ENCODE peak calls at places on chromosomes 11 and 22, in five cellular contexts. W is heart left ventricle, D is right lobe of liver, G is body of pancreas, J is A549. S is an unnamed sample.

GRCh38 chr11:78161937-78162336 is 22.5 kb upstream of the ALG8 start:
- ATAC-seq in G (no peak), D (no peak), W (no peak), J (no peak), S (peak)

GRCh38 chr11:7252683-7253213 is 1.0 kb downstream of the SYT9 start:
- ATAC-seq in D (peak), W (peak), G (peak), J (no peak), S (no peak)

GRCh38 chr22:29470159-29470855 is 9.7 kb upstream of the NEFH start:
- ATAC-seq in D (peak), W (peak), J (peak), G (peak), S (peak)

GRCh38 chr11:75383246-75383645 is 16.1 kb upstream of the RPS3 start:
- ATAC-seq in G (no peak), D (peak), W (no peak), J (peak), S (no peak)

GRCh38 chr11:65651589-65652510 is 10.9 kb downstream of the RELA start:
- ATAC-seq in D (no peak), J (peak), W (peak), G (peak), S (peak)

GRCh38 chr11:73399159-73400090 is 23.2 kb downstream of the RELT start:
- ATAC-seq in D (no peak), J (no peak), W (peak), G (no peak), S (no peak)

GRCh38 chr22:46614070-46614931 is 5.9 kb upstream of the GRAMD4 start:
- ATAC-seq in D (no peak), G (no peak), J (no peak), W (no peak), S (no peak)

GRCh38 chr22:41092847-41093371 is 517 bp downstream of the EP300 start:
- ATAC-seq in J (peak), W (no peak), D (peak), G (no peak), S (no peak)

GRCh38 chr11:125593113-125593761 is 585 bp downstream of the STT3A start:
- ATAC-seq in G (peak), J (peak), D (no peak), W (no peak), S (no peak)

GRCh38 chr11:81987829-81988472 is 745.7 kb downstream of the FAM181B start:
- ATAC-seq in D (peak), J (no peak), W (peak), G (peak), S (no peak)

GRCh38 chr11:61881397-61881796 is 9.9 kb downstream of the FADS3 start:
- ATAC-seq in J (no peak), W (peak), G (no peak), D (no peak), S (peak)

GRCh38 chr11:7540830-7541555 is 27.2 kb downstream of the PPFIBP2 start:
- ATAC-seq in W (no peak), J (no peak), D (no peak), G (no peak), S (no peak)

GRCh38 chr11:35944503-35945136 is 758 bp downstream of the LDLRAD3 start:
- ATAC-seq in D (peak), G (no peak), W (peak), J (peak), S (no peak)

GRCh38 chr22:48198489-48199459 is 1436.3 kb downstream of the TBC1D22A start:
- ATAC-seq in D (no peak), G (no peak), J (no peak), W (no peak), S (no peak)

GRCh38 chr11:81989093-81989492 is 744.6 kb downstream of the FAM181B start:
- ATAC-seq in W (no peak), G (no peak), J (no peak), D (no peak), S (no peak)

GRCh38 chr11:77501748-77502147 is 27.9 kb upstream of the PAK1 start:
- ATAC-seq in G (no peak), J (no peak), W (no peak), D (peak), S (no peak)

GRCh38 chr11:14669958-14670357 is 26.4 kb downstream of the PDE3B start:
- ATAC-seq in J (no peak), W (no peak), D (peak), G (no peak), S (no peak)

GRCh38 chr22:38700271-38700788 is 413 bp downstream of the JOSD1 start:
- ATAC-seq in J (peak), D (peak), W (peak), G (peak), S (peak)
- TF ChIP-seq POLR2A in J (no peak), D (no peak), W (no peak), G (no peak), S (no peak)

DNA sequence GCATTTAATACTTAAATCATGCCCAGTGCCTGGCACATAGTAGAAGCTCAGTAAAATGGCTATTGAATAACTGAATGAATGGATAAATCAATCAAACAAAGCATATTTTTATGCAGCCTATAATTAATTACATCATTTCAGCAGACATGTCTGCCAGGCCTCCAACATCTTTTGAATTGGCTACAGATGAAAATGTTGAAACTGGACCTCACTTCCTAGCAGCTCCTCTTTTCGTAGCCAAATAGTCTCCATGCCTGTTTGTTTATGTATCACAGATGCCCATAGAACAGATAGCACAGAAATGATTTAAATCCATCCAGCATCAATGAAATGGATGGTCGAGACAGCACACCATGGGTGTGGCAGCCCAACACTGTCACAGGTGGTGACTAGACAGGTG is 117.1 kb upstream of the POU2AF2 start:
- ATAC-seq in D (no peak), J (no peak), G (no peak), W (no peak), S (no peak)
- TF ChIP-seq POLR2A in D (no peak), J (no peak), G (no peak), W (no peak), S (no peak)

DNA sequence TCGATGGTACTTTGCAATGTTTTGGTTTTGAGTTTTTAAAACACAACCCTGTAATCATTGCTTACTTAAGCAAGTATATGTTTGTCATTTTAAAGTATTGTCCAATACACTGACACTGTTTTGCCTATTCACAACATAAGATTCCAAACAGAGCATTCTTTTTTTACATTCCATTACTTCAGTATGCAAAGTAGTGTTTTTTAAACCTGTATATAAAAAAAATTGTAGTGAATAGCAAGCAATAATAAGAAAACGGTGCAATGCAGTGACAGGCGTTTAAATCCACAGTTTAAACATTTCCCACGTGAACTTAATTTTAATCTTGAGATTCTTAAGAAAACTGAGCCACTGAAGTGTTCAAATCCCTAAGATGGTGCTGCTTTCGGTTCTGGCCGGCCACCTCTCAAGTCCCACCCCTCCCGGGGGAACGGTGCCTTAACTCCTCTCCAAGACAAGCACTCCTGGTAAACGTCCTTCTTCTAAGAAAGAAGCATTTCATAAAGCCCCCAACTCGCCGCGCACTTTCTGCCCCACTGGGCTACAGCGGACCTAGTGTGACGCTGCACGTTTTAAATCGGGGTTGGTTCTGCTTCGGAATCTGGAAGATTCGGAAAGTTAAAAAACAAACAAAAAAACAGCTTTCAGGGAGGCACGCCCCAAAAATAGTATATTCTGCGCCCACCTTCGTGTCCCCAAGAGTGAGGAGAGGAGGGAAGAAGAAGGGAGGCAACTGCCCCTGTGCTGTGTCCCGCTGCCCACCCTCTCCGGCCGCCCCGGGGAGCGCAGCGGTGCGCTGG is 2.9 kb downstream of the PGR start:
- ATAC-seq in G (no peak), D (peak), J (no peak), W (peak), S (no peak)
- TF ChIP-seq POLR2A in G (no peak), D (no peak), J (no peak), W (no peak), S (no peak)

DNA sequence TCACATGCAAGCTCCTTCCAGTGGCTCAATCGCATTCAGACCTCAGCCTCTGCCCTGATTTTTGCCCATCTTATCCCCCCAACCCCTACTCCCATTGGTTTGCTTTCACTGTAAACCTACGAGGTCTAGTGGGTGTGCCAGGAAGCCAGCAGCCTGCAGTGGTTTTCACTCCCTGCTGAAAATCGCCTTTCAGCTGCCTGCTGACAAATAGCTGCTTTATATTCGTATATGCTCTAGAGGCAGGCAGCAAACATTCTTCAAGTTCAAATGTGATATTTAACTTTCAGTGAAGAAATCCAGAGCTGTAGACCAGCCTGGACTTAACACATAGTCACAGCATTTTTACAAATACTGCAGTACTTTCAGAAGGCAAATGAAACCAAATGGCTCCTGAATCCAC is 92.8 kb upstream of the APOA1 start:
- ATAC-seq in W (peak), D (peak), G (no peak), J (no peak), S (no peak)
- TF ChIP-seq POLR2A in W (no peak), D (no peak), G (no peak), J (no peak), S (no peak)

GRCh38 chr11:119094816-119095065 is 6.9 kb downstream of the DPAGT1 start:
- ATAC-seq in G (peak), D (peak), W (peak), J (peak), S (peak)

GRCh38 chr11:119092880-119093665 is 8.4 kb downstream of the HMBS start:
- ATAC-seq in W (no peak), J (no peak), G (no peak), D (no peak), S (no peak)

GRCh38 chr11:119093666-119093950 is 8.0 kb downstream of the DPAGT1 start:
- ATAC-seq in G (no peak), W (no peak), D (no peak), J (no peak), S (no peak)

GRCh38 chr11:119093951-119094815 is 7.5 kb downstream of the DPAGT1 start:
- ATAC-seq in G (peak), W (peak), D (peak), J (peak), S (peak)

GRCh38 chr11:119095066-119095880 is 6.4 kb downstream of the DPAGT1 start:
- ATAC-seq in W (peak), G (peak), D (peak), J (peak), S (peak)
- TF ChIP-seq POLR2A in W (peak), G (peak), D (peak), J (peak), S (peak)

GRCh38 chr11:94128746-94129504 is at the start of gene PANX1:
- ATAC-seq in D (peak), J (peak), W (peak), G (peak), S (peak)
- TF ChIP-seq POLR2A in D (peak), J (peak), W (no peak), G (peak), S (peak)

S was measured in gastroesophageal sphincter.